ENCODE peak calls at places on chromosomes 12 and 14, in four cellular contexts. H is kidney epithelial cell; G is H54; Y is central memory CD4-positive, alpha-beta T cell. M is an unnamed sample.
A peak's percentile ranks its signal among the peaks of the same experiment; 100 is the strongest.

GRCh38 chr12:22234561-22234960 is 99.9 kb downstream of the ST8SIA1 start:
- DNase-seq in H (no peak), G (no peak), Y (no peak), M (no peak)

GRCh38 chr12:73076760-73077159 is 804.6 kb downstream of the TRHDE start:
- DNase-seq in H (no peak), G (no peak), Y (no peak), M (no peak)

GRCh38 chr12:56143870-56144269 is 8.5 kb upstream of the MYL6B start:
- DNase-seq in H (no peak), G (no peak), Y (no peak), M (no peak)

GRCh38 chr12:122058750-122059149 is 19.8 kb upstream of the MLXIP start:
- DNase-seq in H (no peak), G (no peak), Y (no peak), M (no peak)

GRCh38 chr12:4216542-4216927 is 57.0 kb upstream of the CCND2 start:
- DNase-seq in H (no peak), G (no peak), Y (no peak), M (no peak)

GRCh38 chr14:64702493-64703392 is 1.5 kb upstream of the PLEKHG3 start:
- DNase-seq in H (no peak), G (no peak), Y (peak; percentile 55), M (peak; percentile 89)

GRCh38 chr12:122048156-122048555 is 26.5 kb downstream of the BCL7A start:
- DNase-seq in H (no peak), G (no peak), Y (no peak), M (no peak)

GRCh38 chr12:122874081-122874480 is 21.8 kb downstream of the VPS37B start:
- DNase-seq in H (no peak), G (no peak), Y (peak; percentile 41), M (no peak)

GRCh38 chr14:91418387-91419043 is 895 bp upstream of the CCDC88C start:
- DNase-seq in H (no peak), G (peak; percentile 68), Y (peak; percentile 81), M (peak; percentile 87)

M was measured in colonic mucosa.